ENCODE peak calls at places on chromosomes 5 and 9, in five cellular contexts. Q, R, J, E and U are unnamed samples.
A peak's percentile ranks its signal among the peaks of the same experiment; 100 is the strongest.

GRCh38 chr9:69758001-69758730 is 1.6 kb downstream of the PTAR1 start:
- DNase-seq in Q (no peak), R (peak; percentile 46), J (no peak), E (no peak), U (no peak)

GRCh38 chr9:2919347-2919746 is 75.5 kb upstream of the PUM3 start:
- DNase-seq in Q (no peak), R (no peak), J (no peak), E (no peak), U (no peak)

GRCh38 chr9:32986971-32987370 is 14.5 kb downstream of the APTX start:
- DNase-seq in Q (no peak), R (peak; percentile 17), J (no peak), E (no peak), U (no peak)

GRCh38 chr5:150081541-150082283 is 4.6 kb downstream of the CSF1R start:
- DNase-seq in Q (peak; percentile 88), R (peak; percentile 26), J (no peak), E (peak; percentile 64), U (no peak)

GRCh38 chr5:10229306-10230048 is 20.2 kb downstream of the ATPSCKMT start:
- DNase-seq in Q (no peak), R (peak; percentile 91), J (no peak), E (no peak), U (peak; percentile 33)

GRCh38 chr5:74063821-74064598 is 438.0 kb downstream of the ARHGEF28 start:
- DNase-seq in Q (no peak), R (peak; percentile 72), J (no peak), E (no peak), U (peak; percentile 21)

GRCh38 chr5:149892594-149892993 is 52.0 kb downstream of the PDE6A start:
- DNase-seq in Q (no peak), R (no peak), J (no peak), E (no peak), U (no peak)

GRCh38 chr9:93332317-93332716 is 119.2 kb upstream of the FAM120A start:
- DNase-seq in Q (no peak), R (no peak), J (no peak), E (no peak), U (no peak)

GRCh38 chr9:126366366-126367011 is 39.9 kb downstream of the MVB12B start:
- DNase-seq in Q (no peak), R (no peak), J (no peak), E (no peak), U (no peak)

GRCh38 chr5:5473224-5473623 is 50.7 kb downstream of the ICE1 start:
- DNase-seq in Q (no peak), R (peak; percentile 72), J (no peak), E (no peak), U (no peak)

GRCh38 chr5:143679777-143680176 is 132.2 kb upstream of the HMHB1 start:
- DNase-seq in Q (no peak), R (peak; percentile 56), J (no peak), E (no peak), U (no peak)

GRCh38 chr5:36403601-36404311 is 102.1 kb upstream of the RANBP3L start:
- DNase-seq in Q (no peak), R (peak; percentile 32), J (no peak), E (no peak), U (peak; percentile 44)

GRCh38 chr5:114148253-114148652 is 213.6 kb upstream of the KCNN2 start:
- DNase-seq in Q (no peak), R (no peak), J (no peak), E (no peak), U (no peak)

GRCh38 chr5:77259479-77259878 is 49.0 kb downstream of the PDE8B start:
- DNase-seq in Q (no peak), R (peak; percentile 2), J (no peak), E (no peak), U (no peak)

GRCh38 chr9:16267336-16268036 is 603.0 kb downstream of the BNC2 start:
- DNase-seq in Q (no peak), R (peak; percentile 57), J (no peak), E (no peak), U (no peak)

GRCh38 chr9:87140605-87141109 is 193.4 kb upstream of the GAS1 start:
- DNase-seq in Q (no peak), R (no peak), J (no peak), E (no peak), U (no peak)

GRCh38 chr5:36360311-36360710 is 58.6 kb upstream of the RANBP3L start:
- DNase-seq in Q (no peak), R (no peak), J (no peak), E (no peak), U (no peak)

GRCh38 chr5:53922508-53923498 is 362.4 kb downstream of the NDUFS4 start:
- DNase-seq in Q (no peak), R (no peak), J (no peak), E (no peak), U (no peak)

GRCh38 chr9:120363697-120364096 is 216.3 kb downstream of the CDK5RAP2 start:
- DNase-seq in Q (no peak), R (no peak), J (no peak), E (no peak), U (no peak)

GRCh38 chr5:98643544-98643943 is 129.9 kb upstream of the RGMB start:
- DNase-seq in Q (no peak), R (no peak), J (no peak), E (no peak), U (no peak)

GRCh38 chr9:20477940-20478620 is 144.2 kb downstream of the MLLT3 start:
- DNase-seq in Q (no peak), R (peak; percentile 53), J (no peak), E (no peak), U (peak; percentile 7)

GRCh38 chr5:91018185-91018584 is 364.9 kb downstream of the ARRDC3 start:
- DNase-seq in Q (no peak), R (peak; percentile 27), J (no peak), E (no peak), U (no peak)

GRCh38 chr5:96562614-96563013 is 99.6 kb upstream of the CAST start:
- DNase-seq in Q (no peak), R (peak; percentile 69), J (no peak), E (no peak), U (peak; percentile 22)

GRCh38 chr9:27539479-27540441 is 10.1 kb upstream of the MOB3B start:
- DNase-seq in Q (no peak), R (peak; percentile 87), J (no peak), E (no peak), U (no peak)

GRCh38 chr9:116959775-116960174 is 272.7 kb downstream of the TRIM32 start:
- DNase-seq in Q (no peak), R (peak; percentile 18), J (no peak), E (peak; percentile 30), U (no peak)

GRCh38 chr9:126089789-126090188 is 236.8 kb upstream of the MVB12B start:
- DNase-seq in Q (no peak), R (no peak), J (no peak), E (no peak), U (no peak)

GRCh38 chr5:175163586-175164275 is 280.3 kb downstream of the DRD1 start:
- DNase-seq in Q (no peak), R (no peak), J (no peak), E (no peak), U (no peak)

GRCh38 chr5:127316013-127316412 is 25.4 kb downstream of the MEGF10 start:
- DNase-seq in Q (no peak), R (no peak), J (no peak), E (no peak), U (no peak)

GRCh38 chr5:173281910-173282309 is 46.3 kb downstream of the STC2 start:
- DNase-seq in Q (no peak), R (peak; percentile 21), J (peak; percentile 35), E (no peak), U (no peak)

GRCh38 chr5:63262191-63262981 is 683.8 kb downstream of the LRRC70 start:
- DNase-seq in Q (no peak), R (peak; percentile 44), J (no peak), E (no peak), U (no peak)

DNA sequence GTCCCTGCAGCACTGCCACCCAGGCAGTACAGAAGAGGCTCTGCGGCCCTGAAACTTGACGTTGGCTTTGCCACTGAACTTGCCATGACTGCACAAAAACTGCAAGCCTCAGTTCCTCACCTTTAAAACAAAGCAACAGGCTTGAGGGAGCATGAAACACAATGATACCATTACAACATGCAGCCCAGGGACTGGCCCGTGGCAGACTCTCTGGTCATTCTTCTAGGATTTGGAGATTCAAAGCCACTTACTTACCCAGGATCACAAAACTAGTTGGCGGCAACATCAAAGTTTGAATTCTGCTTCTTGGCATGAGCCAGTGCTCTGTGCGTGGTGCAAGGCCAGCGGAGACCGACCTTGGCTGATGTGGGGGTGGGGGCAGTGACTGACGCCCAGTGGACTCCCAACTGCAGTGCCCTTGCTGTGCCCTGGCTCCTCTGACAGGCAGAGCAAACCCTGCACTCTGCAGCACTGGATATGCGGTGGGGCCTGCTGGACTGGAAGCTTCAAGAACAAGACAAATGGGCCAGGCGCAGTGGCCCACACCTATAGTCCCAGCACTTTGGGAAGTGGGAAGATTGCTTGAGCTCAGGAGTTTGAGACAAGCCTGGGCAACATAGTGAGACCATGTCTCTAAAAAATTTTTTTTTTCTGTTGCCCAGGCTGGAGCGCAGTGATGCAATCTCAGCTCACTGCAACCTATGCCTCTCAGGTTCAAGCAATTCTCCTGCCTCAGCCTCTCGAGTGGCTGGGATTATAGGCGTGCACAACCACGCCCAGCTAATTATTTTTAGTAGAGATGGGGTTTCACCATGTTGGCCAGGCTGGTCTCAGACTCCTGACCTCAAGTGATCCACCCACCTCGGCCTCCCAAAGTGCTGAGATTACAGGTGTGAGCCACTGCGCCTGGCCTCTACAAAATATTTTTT is 18.9 kb downstream of the SQSTM1 start:
- DNase-seq in Q (peak; percentile 70), R (peak; percentile 39), J (no peak), E (peak; percentile 81), U (no peak)
- TF ChIP-seq POLR2A in Q (no peak), R (peak; percentile 14), J (no peak), E (no peak), U (no peak)

GRCh38 chr9:94991961-94992907 is 265.7 kb downstream of the AOPEP start:
- DNase-seq in Q (no peak), R (no peak), J (no peak), E (no peak), U (no peak)
- TF ChIP-seq POLR2A in Q (no peak), R (no peak), J (no peak), E (no peak), U (no peak)

GRCh38 chr9:131565369-131565768 is 20.0 kb downstream of the PRRT1B start:
- DNase-seq in Q (no peak), R (no peak), J (no peak), E (no peak), U (no peak)

GRCh38 chr9:131566158-131566557 is 20.8 kb downstream of the PRRT1B start:
- DNase-seq in Q (no peak), R (no peak), J (no peak), E (no peak), U (no peak)

GRCh38 chr9:131562032-131562959 is 17.0 kb downstream of the PRRT1B start:
- DNase-seq in Q (no peak), R (peak; percentile 21), J (no peak), E (no peak), U (no peak)

GRCh38 chr9:131567910-131568309 is 22.6 kb downstream of the PRRT1B start:
- DNase-seq in Q (no peak), R (no peak), J (no peak), E (no peak), U (no peak)
- TF ChIP-seq POLR2A in Q (no peak), R (no peak), J (no peak), E (no peak), U (no peak)

DNA sequence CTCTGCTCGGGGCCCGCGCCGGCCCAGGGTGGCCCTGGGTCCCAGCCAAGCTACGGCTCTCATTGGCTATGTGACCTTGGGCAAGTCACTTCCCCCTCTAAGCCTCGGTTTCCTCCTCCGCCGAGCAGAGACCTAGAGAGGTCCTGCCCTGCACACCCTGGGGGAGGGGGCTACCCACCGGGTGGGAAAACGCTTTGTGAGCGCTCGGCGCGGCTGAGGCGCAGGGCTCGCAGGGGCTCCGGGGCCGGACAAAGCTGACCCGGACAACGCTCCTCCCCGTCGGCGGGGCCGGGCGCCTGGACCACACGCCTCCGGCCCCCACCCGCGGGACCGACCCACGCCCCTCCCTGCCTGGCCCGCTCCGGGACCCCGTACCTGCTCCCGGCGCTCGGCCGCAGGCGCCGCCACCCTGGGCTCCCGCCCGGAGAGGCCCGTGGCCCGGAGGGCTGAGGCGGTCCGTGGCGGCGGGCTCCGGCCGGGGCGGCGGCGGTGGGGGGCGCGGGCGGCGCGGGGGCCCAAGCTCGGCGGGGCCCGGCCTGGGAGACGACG is 85.7 kb upstream of the MELK start:
- DNase-seq in Q (peak; percentile 94), R (no peak), J (no peak), E (peak; percentile 70), U (no peak)
- TF ChIP-seq POLR2A in Q (no peak), R (peak; percentile 1), J (no peak), E (no peak), U (no peak)